ENCODE peak calls at places on chromosomes 2 and 18, in five cellular contexts. E is fibroblast of pulmonary artery, O is foreskin fibroblast, J is neural progenitor cell, H is AG04449. R is an unnamed sample.

GRCh38 chr2:215612770-215613169 is 176.9 kb upstream of the FN1 start:
- DNase-seq in H (peak), E (peak), O (peak), J (no peak), R (peak)

GRCh38 chr2:70089220-70089945 is 2.1 kb downstream of the PCBP1 start:
- DNase-seq in O (peak), E (peak), J (peak), H (no peak), R (peak)

GRCh38 chr2:95121150-95121494 is 486 bp downstream of the MRPS5 start:
- DNase-seq in H (no peak), E (peak), O (no peak), J (no peak), R (peak)

GRCh38 chr2:53235836-53236582 is 531.6 kb upstream of the CHAC2 start:
- DNase-seq in O (no peak), E (no peak), H (no peak), J (no peak), R (no peak)

GRCh38 chr2:215967590-215968373 is 45.6 kb downstream of the MREG start:
- DNase-seq in O (peak), J (no peak), E (no peak), H (no peak), R (no peak)

GRCh38 chr2:189305291-189305943 is 125.9 kb upstream of the COL5A2 start:
- DNase-seq in O (peak), J (no peak), E (peak), H (no peak), R (no peak)

GRCh38 chr18:12960846-12961397 is 13.1 kb downstream of the SEH1L start:
- DNase-seq in H (no peak), E (no peak), O (peak), J (no peak), R (peak)

GRCh38 chr2:79275863-79276262 is 116.3 kb upstream of the REG3A start:
- DNase-seq in H (no peak), O (no peak), E (no peak), J (no peak), R (no peak)

GRCh38 chr2:164896634-164897033 is 55.0 kb upstream of the COBLL1 start:
- DNase-seq in E (peak), J (no peak), H (peak), O (peak), R (peak)

GRCh38 chr18:35095983-35096676 is 54.9 kb downstream of the MAPRE2 start:
- DNase-seq in H (no peak), J (no peak), O (peak), E (no peak), R (peak)

GRCh38 chr2:135255208-135255607 is 203.1 kb downstream of the RAB3GAP1 start:
- DNase-seq in H (no peak), O (no peak), E (no peak), J (no peak), R (no peak)

GRCh38 chr2:210606001-210606400 is 49.6 kb downstream of the CPS1 start:
- DNase-seq in J (no peak), E (peak), O (no peak), H (no peak), R (no peak)

GRCh38 chr2:74555610-74556103 is 1.1 kb downstream of the DOK1 start:
- DNase-seq in H (no peak), O (no peak), J (no peak), E (no peak), R (no peak)

GRCh38 chr2:11681722-11682589 is 12.0 kb upstream of the NTSR2 start:
- DNase-seq in E (no peak), O (no peak), H (no peak), J (peak), R (no peak)

GRCh38 chr2:16030206-16031054 is 90.1 kb downstream of the MYCN start:
- DNase-seq in E (no peak), O (no peak), J (peak), H (no peak), R (no peak)

GRCh38 chr2:207394812-207395534 is 134.8 kb upstream of the CREB1 start:
- DNase-seq in J (no peak), E (peak), O (peak), H (peak), R (peak)

GRCh38 chr2:44753552-44754285 is 187.8 kb upstream of the SIX3 start:
- DNase-seq in H (no peak), O (no peak), E (no peak), J (no peak), R (no peak)

GRCh38 chr2:24745825-24746224 is 47.4 kb downstream of the PTRHD1 start:
- DNase-seq in O (no peak), J (no peak), H (no peak), E (no peak), R (no peak)

GRCh38 chr2:162103443-162104009 is 29.5 kb upstream of the DPP4 start:
- DNase-seq in E (peak), H (no peak), O (peak), J (no peak), R (peak)

GRCh38 chr2:200288670-200289429 is 17.6 kb upstream of the SPATS2L start:
- DNase-seq in O (peak), E (peak), J (no peak), H (no peak), R (peak)

GRCh38 chr18:39494211-39494896 is 1928.8 kb upstream of the CELF4 start:
- DNase-seq in J (no peak), H (no peak), O (no peak), E (no peak), R (no peak)

GRCh38 chr2:73283545-73284295 is 558 bp downstream of the FBXO41 start:
- DNase-seq in H (no peak), E (no peak), O (no peak), J (peak), R (no peak)

GRCh38 chr2:210548878-210549384 is 7.5 kb upstream of the CPS1 start:
- DNase-seq in O (no peak), E (no peak), J (no peak), H (no peak), R (no peak)

GRCh38 chr2:69291004-69291650 is 95.9 kb downstream of the GFPT1 start:
- DNase-seq in H (peak), J (no peak), O (peak), E (peak), R (peak)

GRCh38 chr2:237669628-237670351 is 42.4 kb downstream of the LRRFIP1 start:
- DNase-seq in E (peak), J (no peak), H (peak), O (peak), R (peak)
- H3K4me3 ChIP-seq in E (no peak), J (no peak), H (peak), O (no peak), R (no peak)

GRCh38 chr2:147491491-147491890 is 353.3 kb upstream of the ACVR2A start:
- DNase-seq in O (no peak), J (no peak), E (no peak), H (no peak), R (no peak)
- H3K4me3 ChIP-seq in O (no peak), J (no peak), E (no peak), H (no peak), R (no peak)

DNA sequence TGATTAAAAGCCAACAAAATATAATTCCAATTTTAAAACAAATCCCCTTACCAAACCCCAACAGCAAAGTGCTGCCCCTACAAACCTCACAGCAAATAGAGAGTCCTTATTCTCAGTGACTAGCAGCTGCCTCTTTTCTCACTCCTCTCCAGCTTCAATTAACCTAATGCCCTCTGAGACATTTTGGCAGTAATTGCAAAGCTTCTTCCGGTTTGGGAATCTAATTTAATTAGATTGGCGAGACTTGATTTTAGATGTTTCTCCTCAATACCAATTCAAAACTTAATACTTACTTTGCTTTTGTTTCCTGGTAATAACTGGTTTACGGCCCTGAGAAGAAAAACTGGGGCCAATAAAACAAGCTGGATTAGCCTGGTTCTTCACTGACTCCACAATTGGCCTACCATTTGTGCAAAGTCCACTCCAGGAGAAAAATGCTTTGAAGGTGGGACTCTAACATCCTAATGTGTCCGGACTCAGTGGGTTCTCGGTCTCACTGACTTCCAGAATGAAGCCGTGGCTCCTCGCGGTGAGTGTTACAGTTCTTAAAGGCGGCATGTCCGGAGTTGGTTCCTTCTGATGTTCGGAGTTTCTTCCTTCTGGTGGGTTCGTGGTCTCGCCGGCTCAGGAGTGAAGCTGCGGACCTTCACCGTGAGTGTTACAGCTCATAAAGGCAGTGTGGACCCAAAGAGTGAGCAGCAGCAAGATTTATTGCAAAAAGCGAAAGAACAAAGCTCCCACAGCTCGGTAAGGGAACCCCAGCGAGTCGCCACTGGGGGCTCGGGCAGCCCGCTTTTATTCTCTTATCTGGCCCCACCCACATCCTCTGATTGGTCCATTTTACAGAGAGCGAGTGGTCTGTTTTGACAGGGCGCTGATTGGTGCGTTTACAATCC is 52.8 kb downstream of the SLC35F5 start:
- DNase-seq in E (no peak), J (no peak), O (no peak), H (no peak), R (no peak)
- H3K4me3 ChIP-seq in E (no peak), J (no peak), O (no peak), H (no peak), R (no peak)

GRCh38 chr2:55419514-55420243 is at the start of gene CCDC88A:
- DNase-seq in J (peak), E (peak), O (peak), H (peak), R (peak)

GRCh38 chr2:55416826-55417568 is 2.7 kb downstream of the CCDC88A start:
- DNase-seq in O (no peak), J (no peak), H (no peak), E (no peak), R (no peak)

GRCh38 chr2:55418512-55419235 is 982 bp downstream of the CCDC88A start:
- DNase-seq in H (no peak), J (no peak), O (peak), E (no peak), R (peak)

GRCh38 chr2:55419236-55419513 is 481 bp downstream of the CCDC88A start:
- DNase-seq in J (peak), O (peak), E (peak), H (no peak), R (peak)

GRCh38 chr2:55415300-55415699 is 4.4 kb downstream of the CCDC88A start:
- DNase-seq in E (no peak), H (no peak), J (no peak), O (no peak), R (no peak)
- H3K4me3 ChIP-seq in E (no peak), H (no peak), J (no peak), O (no peak), R (no peak)

DNA sequence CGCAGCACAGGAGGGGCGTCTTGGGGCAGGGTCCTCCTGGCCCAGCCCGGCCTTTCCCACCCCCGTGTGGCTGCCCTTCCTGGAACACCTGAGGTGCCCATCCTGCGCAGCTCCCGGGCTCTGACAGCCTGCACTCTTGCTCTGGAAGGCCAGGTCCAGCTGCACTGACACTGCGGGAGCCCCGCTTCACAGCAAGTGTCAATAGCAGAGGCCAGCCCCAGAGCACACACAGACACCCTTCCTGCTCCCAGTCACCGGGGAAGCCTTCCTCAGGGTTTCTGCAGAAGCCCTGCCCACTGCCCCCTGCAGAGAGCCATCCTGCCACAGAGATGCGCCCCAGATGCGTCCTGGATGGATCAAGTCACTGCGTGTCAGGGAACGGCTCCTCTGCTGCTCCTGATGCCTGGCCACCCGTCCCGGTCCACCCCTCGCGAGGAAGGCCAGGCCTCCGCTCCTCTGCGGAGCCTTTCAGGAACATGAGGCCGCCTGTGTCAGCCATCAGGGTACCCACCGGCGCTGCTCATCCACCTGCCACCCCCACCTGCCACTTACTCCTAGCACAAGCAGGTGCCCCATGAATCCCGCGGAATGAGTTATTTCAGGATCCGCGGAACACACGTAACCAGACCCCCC is 519.3 kb upstream of the MYT1L start:
- DNase-seq in E (no peak), O (no peak), J (no peak), H (no peak), R (no peak)
- H3K4me3 ChIP-seq in E (no peak), O (no peak), J (no peak), H (no peak), R (no peak)

GRCh38 chr2:55420901-55421300 is 1.2 kb upstream of the CCDC88A start:
- DNase-seq in O (peak), E (no peak), H (no peak), J (no peak), R (no peak)

GRCh38 chr2:55420244-55420713 is 623 bp upstream of the CCDC88A start:
- DNase-seq in E (no peak), J (no peak), H (no peak), O (peak), R (no peak)

GRCh38 chr2:55422876-55423275 is 3.2 kb upstream of the CCDC88A start:
- DNase-seq in J (no peak), H (no peak), E (no peak), O (no peak), R (peak)

GRCh38 chr2:55421326-55421725 is 1.7 kb upstream of the CCDC88A start:
- DNase-seq in O (no peak), E (no peak), H (no peak), J (no peak), R (no peak)

GRCh38 chr2:55418072-55418471 is 1.6 kb downstream of the CCDC88A start:
- DNase-seq in O (peak), E (peak), H (no peak), J (no peak), R (peak)
- H3K4me3 ChIP-seq in O (peak), E (peak), H (peak), J (peak), R (peak)